ENCODE peak calls at places on chromosome 9, in nine cellular contexts. X is NCI-H1105; W is DMS153; B is iPS-NIHi11; T is activated T-cell treated with anti-CD3 and anti-CD28 coated beads, Interleukin-2, amount 50 U/mL, for 4 hours; P is H54; A is NB4; S is activated effector memory CD4-positive, alpha-beta T cell treated with anti-CD3 and anti-CD28 coated beads, Interleukin-2, amount 50 U/mL, for 16 hours; D is NCI-H1436. M is an unnamed sample.

GRCh38 chr9:89985078-89985477 is 380.3 kb downstream of the GADD45G start:
- DNase-seq in X (no peak), W (no peak), B (no peak), T (no peak), P (no peak), A (no peak), S (no peak), D (no peak), M (no peak)

GRCh38 chr9:131500939-131501541 is 1.7 kb upstream of the POMT1 start:
- DNase-seq in X (no peak), W (no peak), B (no peak), T (peak; percentile 41), P (no peak), A (peak; percentile 91), S (peak; percentile 83), D (no peak), M (peak; percentile 17)

GRCh38 chr9:2502760-2503159 is 118.8 kb upstream of the VLDLR start:
- DNase-seq in X (no peak), W (no peak), B (no peak), T (no peak), P (no peak), A (no peak), S (no peak), D (no peak), M (no peak)

GRCh38 chr9:112125961-112126388 is 49.1 kb downstream of the SUSD1 start:
- DNase-seq in X (no peak), W (no peak), B (no peak), T (no peak), P (no peak), A (no peak), S (no peak), D (no peak), M (no peak)

GRCh38 chr9:89375181-89375760 is 57.0 kb downstream of the SECISBP2 start:
- DNase-seq in X (no peak), W (peak; percentile 33), B (no peak), T (no peak), P (no peak), A (peak; percentile 78), S (no peak), D (no peak), M (peak; percentile 66)

GRCh38 chr9:33107762-33108161 is 31.3 kb upstream of the SMU1 start:
- DNase-seq in X (no peak), W (no peak), B (no peak), T (no peak), P (no peak), A (no peak), S (no peak), D (no peak), M (no peak)

GRCh38 chr9:91192379-91192775 is 169.3 kb downstream of the AUH start:
- DNase-seq in X (no peak), W (no peak), B (no peak), T (no peak), P (no peak), A (no peak), S (no peak), D (no peak), M (no peak)

GRCh38 chr9:38181866-38182265 is 112.8 kb upstream of the SHB start:
- DNase-seq in X (no peak), W (no peak), B (no peak), T (no peak), P (no peak), A (no peak), S (no peak), D (no peak), M (no peak)

GRCh38 chr9:15553528-15553898 is 670 bp downstream of the CCDC171 start:
- DNase-seq in X (no peak), W (no peak), B (no peak), T (no peak), P (no peak), A (no peak), S (no peak), D (no peak), M (no peak)

GRCh38 chr9:91154686-91155085 is 207.0 kb downstream of the AUH start:
- DNase-seq in X (no peak), W (no peak), B (no peak), T (no peak), P (no peak), A (no peak), S (no peak), D (no peak), M (no peak)

GRCh38 chr9:133775951-133776905 is 38.1 kb upstream of the SARDH start:
- DNase-seq in X (no peak), W (no peak), B (no peak), T (no peak), P (no peak), A (no peak), S (no peak), D (no peak), M (no peak)

GRCh38 chr9:132536124-132536523 is 46.3 kb upstream of the BARHL1 start:
- DNase-seq in X (no peak), W (no peak), B (no peak), T (no peak), P (no peak), A (no peak), S (no peak), D (no peak), M (no peak)

GRCh38 chr9:37284631-37285030 is 137.9 kb upstream of the GRHPR start:
- DNase-seq in X (no peak), W (no peak), B (no peak), T (no peak), P (no peak), A (no peak), S (no peak), D (no peak), M (no peak)